ENCODE peak calls at places on chromosome 16, in seven cellular contexts. M, O, D, P, T, V and Z are unnamed samples.

GRCh38 chr16:22358000-22358399 is 16.4 kb downstream of the CDR2 start:
- DNase-seq in O (no peak), P (no peak), D (no peak), M (no peak), V (no peak), T (peak), Z (no peak)

GRCh38 chr16:48223490-48223889 is 20.6 kb upstream of the LONP2 start:
- DNase-seq in P (no peak), M (no peak), T (no peak), D (no peak), O (no peak), V (no peak), Z (no peak)

GRCh38 chr16:85329059-85329812 is 217.0 kb upstream of the CIBAR2 start:
- DNase-seq in O (no peak), V (peak), T (no peak), D (no peak), P (no peak), M (peak), Z (no peak)

GRCh38 chr16:3748307-3748706 is 31.0 kb upstream of the TRAP1 start:
- DNase-seq in M (no peak), P (no peak), O (no peak), D (no peak), V (no peak), T (no peak), Z (no peak)

GRCh38 chr16:3949287-3949686 is 68.8 kb upstream of the CREBBP start:
- DNase-seq in M (no peak), T (no peak), O (no peak), D (no peak), V (no peak), P (no peak), Z (no peak)

GRCh38 chr16:65117701-65118448 is 4.0 kb downstream of the CDH11 start:
- DNase-seq in V (peak), P (no peak), M (peak), T (no peak), D (peak), O (no peak), Z (no peak)

GRCh38 chr16:19858006-19858653 is 26.5 kb downstream of the GPRC5B start:
- DNase-seq in M (no peak), P (no peak), D (no peak), O (no peak), V (no peak), T (no peak), Z (no peak)

GRCh38 chr16:22971346-22971924 is 157.5 kb downstream of the HS3ST2 start:
- DNase-seq in V (no peak), D (no peak), T (no peak), P (no peak), M (no peak), O (no peak), Z (no peak)

GRCh38 chr16:35305476-35305875 is 1846.1 kb downstream of the TP53TG3F start:
- DNase-seq in V (peak), P (no peak), M (no peak), D (no peak), O (no peak), T (no peak), Z (no peak)

GRCh38 chr16:72990003-72990521 is 57.9 kb downstream of the ZFHX3 start:
- DNase-seq in V (peak), M (no peak), D (peak), O (no peak), P (no peak), T (no peak), Z (no peak)

GRCh38 chr16:31496670-31497069 is 11.5 kb downstream of the RUSF1 start:
- DNase-seq in D (no peak), P (no peak), T (no peak), V (no peak), M (no peak), O (no peak), Z (no peak)

GRCh38 chr16:68737046-68737729 is at the start of gene CDH1:
- DNase-seq in T (peak), V (no peak), M (peak), D (peak), O (no peak), P (no peak), Z (peak)

GRCh38 chr16:55273356-55273755 is 50.6 kb upstream of the IRX6 start:
- DNase-seq in T (no peak), M (no peak), O (no peak), D (no peak), P (no peak), V (no peak), Z (no peak)

GRCh38 chr16:56042416-56042815 is 148.9 kb upstream of the GNAO1 start:
- DNase-seq in V (no peak), M (no peak), P (no peak), T (no peak), D (no peak), O (no peak), Z (no peak)

GRCh38 chr16:54121539-54122295 is 164.9 kb downstream of the IRX3 start:
- DNase-seq in O (no peak), D (no peak), P (no peak), V (no peak), T (no peak), M (no peak), Z (no peak)

GRCh38 chr16:783404-784161 is 4.6 kb downstream of the RPUSD1 start:
- DNase-seq in O (no peak), D (no peak), V (no peak), P (no peak), M (no peak), T (no peak), Z (no peak)

GRCh38 chr16:9139965-9140364 is 48.5 kb downstream of the HAPSTR1 start:
- DNase-seq in O (no peak), V (peak), T (no peak), M (no peak), P (no peak), D (peak), Z (no peak)

GRCh38 chr16:84582958-84583516 is 34.8 kb downstream of the COTL1 start:
- DNase-seq in V (peak), P (no peak), O (no peak), T (no peak), M (no peak), D (no peak), Z (no peak)

GRCh38 chr16:306911-307370 is 24.0 kb downstream of the PDIA2 start:
- DNase-seq in O (no peak), M (no peak), V (no peak), P (no peak), D (no peak), T (no peak), Z (no peak)

GRCh38 chr16:73202176-73202729 is 154.3 kb upstream of the ZFHX3 start:
- DNase-seq in M (peak), D (no peak), T (no peak), V (peak), P (no peak), O (no peak), Z (no peak)

GRCh38 chr16:88088161-88088581 is 136.9 kb downstream of the BANP start:
- DNase-seq in T (no peak), P (no peak), D (no peak), O (no peak), M (no peak), V (no peak), Z (no peak)

GRCh38 chr16:4393243-4393606 is 21.6 kb downstream of the VASN start:
- DNase-seq in V (no peak), T (no peak), P (no peak), O (no peak), D (no peak), M (no peak), Z (no peak)

GRCh38 chr16:55061126-55061525 is 130.5 kb downstream of the IRX5 start:
- DNase-seq in D (no peak), M (no peak), V (no peak), O (no peak), P (no peak), T (no peak), Z (no peak)

GRCh38 chr16:71467810-71468209 is 5.8 kb upstream of the ZNF23 start:
- DNase-seq in D (peak), O (no peak), M (no peak), T (peak), V (peak), P (no peak), Z (no peak)

GRCh38 chr16:85569615-85570212 is 43.4 kb upstream of the GSE1 start:
- DNase-seq in M (no peak), D (peak), P (no peak), T (no peak), O (no peak), V (peak), Z (peak)

GRCh38 chr16:77402118-77402517 is 32.7 kb downstream of the ADAMTS18 start:
- DNase-seq in T (no peak), M (no peak), O (no peak), P (no peak), D (no peak), V (no peak), Z (no peak)

GRCh38 chr16:8677481-8677880 is 3.1 kb downstream of the ABAT start:
- DNase-seq in P (no peak), M (no peak), V (peak), D (no peak), T (no peak), O (no peak), Z (no peak)

GRCh38 chr16:12323007-12323699 is 346.6 kb downstream of the SNX29 start:
- DNase-seq in P (no peak), D (no peak), T (peak), V (peak), M (no peak), O (no peak), Z (peak)

GRCh38 chr16:89491974-89492687 is 1.8 kb upstream of the ANKRD11 start:
- DNase-seq in M (no peak), O (no peak), D (no peak), P (no peak), V (no peak), T (no peak), Z (no peak)

GRCh38 chr16:3012828-3013420 is at the start of gene CLDN9:
- DNase-seq in T (no peak), O (no peak), D (no peak), M (peak), V (peak), P (no peak), Z (no peak)

GRCh38 chr16:54927125-54928015 is 3.3 kb upstream of the IRX5 start:
- DNase-seq in V (no peak), O (no peak), D (no peak), T (no peak), P (no peak), M (no peak), Z (no peak)

GRCh38 chr16:23061669-23062068 is 87.6 kb downstream of the USP31 start:
- DNase-seq in V (peak), T (no peak), O (no peak), D (no peak), P (no peak), M (no peak), Z (no peak)

GRCh38 chr16:53726625-53727024 is 22.7 kb downstream of the FTO start:
- DNase-seq in P (no peak), T (no peak), D (peak), V (peak), O (no peak), M (no peak), Z (no peak)